ENCODE peak calls at places on chromosome 14, in seven cellular contexts. One of them, this sample, is unnamed.

GRCh38 chr14:21106506-21107359 is 5.9 kb downstream of the TMEM253 start:
- DNase-seq in CD8-positive, alpha-beta T cell: peak; percentile 72
- DNase-seq in Caco-2: peak; percentile 81
- DNase-seq in RWPE1: peak; percentile 57
- DNase-seq in colonic mucosa: peak; percentile 91
- DNase-seq in lower lobe of right lung: peak; percentile 84
- DNase-seq in fibroblast of the aortic adventitia: peak; percentile 77
- DNase-seq in this sample: peak; percentile 84

GRCh38 chr14:101634453-101635237 is 73.3 kb downstream of the DIO3 start:
- DNase-seq in CD8-positive, alpha-beta T cell: no peak
- DNase-seq in Caco-2: no peak
- DNase-seq in RWPE1: no peak
- DNase-seq in colonic mucosa: no peak
- DNase-seq in lower lobe of right lung: no peak
- DNase-seq in fibroblast of the aortic adventitia: no peak
- DNase-seq in this sample: no peak

GRCh38 chr14:48936352-48936751 is 649.8 kb downstream of the RPS29 start:
- DNase-seq in CD8-positive, alpha-beta T cell: no peak
- DNase-seq in Caco-2: no peak
- DNase-seq in RWPE1: peak; percentile 3
- DNase-seq in colonic mucosa: no peak
- DNase-seq in lower lobe of right lung: no peak
- DNase-seq in fibroblast of the aortic adventitia: no peak
- DNase-seq in this sample: no peak

GRCh38 chr14:51094901-51095853 is at the start of gene TRIM9:
- DNase-seq in CD8-positive, alpha-beta T cell: peak; percentile 79
- DNase-seq in Caco-2: peak; percentile 99
- DNase-seq in RWPE1: peak; percentile 99
- DNase-seq in colonic mucosa: peak; percentile 94
- DNase-seq in lower lobe of right lung: peak; percentile 93
- DNase-seq in fibroblast of the aortic adventitia: peak; percentile 87
- DNase-seq in this sample: peak; percentile 97

GRCh38 chr14:56133547-56133946 is 15.3 kb downstream of the PELI2 start:
- DNase-seq in CD8-positive, alpha-beta T cell: no peak
- DNase-seq in Caco-2: no peak
- DNase-seq in RWPE1: no peak
- DNase-seq in colonic mucosa: no peak
- DNase-seq in lower lobe of right lung: no peak
- DNase-seq in fibroblast of the aortic adventitia: no peak
- DNase-seq in this sample: no peak

GRCh38 chr14:66009104-66009503 is 477.1 kb upstream of the CCDC196 start:
- DNase-seq in CD8-positive, alpha-beta T cell: no peak
- DNase-seq in Caco-2: no peak
- DNase-seq in RWPE1: peak; percentile 54
- DNase-seq in colonic mucosa: no peak
- DNase-seq in lower lobe of right lung: no peak
- DNase-seq in fibroblast of the aortic adventitia: peak; percentile 99
- DNase-seq in this sample: no peak

GRCh38 chr14:22838631-22839041 is 2.3 kb downstream of the MMP14 start:
- DNase-seq in CD8-positive, alpha-beta T cell: no peak
- DNase-seq in Caco-2: no peak
- DNase-seq in RWPE1: no peak
- DNase-seq in colonic mucosa: no peak
- DNase-seq in lower lobe of right lung: peak; percentile 46
- DNase-seq in fibroblast of the aortic adventitia: peak; percentile 65
- DNase-seq in this sample: no peak

GRCh38 chr14:85622986-85623385 is 93.0 kb downstream of the FLRT2 start:
- DNase-seq in CD8-positive, alpha-beta T cell: no peak
- DNase-seq in Caco-2: no peak
- DNase-seq in RWPE1: no peak
- DNase-seq in colonic mucosa: no peak
- DNase-seq in lower lobe of right lung: no peak
- DNase-seq in fibroblast of the aortic adventitia: no peak
- DNase-seq in this sample: no peak

GRCh38 chr14:104112609-104113571 is 25.5 kb upstream of the KIF26A start:
- DNase-seq in CD8-positive, alpha-beta T cell: no peak
- DNase-seq in Caco-2: peak; percentile 26
- DNase-seq in RWPE1: no peak
- DNase-seq in colonic mucosa: peak; percentile 17
- DNase-seq in lower lobe of right lung: no peak
- DNase-seq in fibroblast of the aortic adventitia: no peak
- DNase-seq in this sample: peak; percentile 0

GRCh38 chr14:102094101-102094500 is 7.3 kb upstream of the HSP90AA1 start:
- DNase-seq in CD8-positive, alpha-beta T cell: no peak
- DNase-seq in Caco-2: no peak
- DNase-seq in RWPE1: no peak
- DNase-seq in colonic mucosa: no peak
- DNase-seq in lower lobe of right lung: no peak
- DNase-seq in fibroblast of the aortic adventitia: peak; percentile 15
- DNase-seq in this sample: no peak

GRCh38 chr14:94342334-94342934 is 19.3 kb upstream of the SERPINA6 start:
- DNase-seq in CD8-positive, alpha-beta T cell: no peak
- DNase-seq in Caco-2: no peak
- DNase-seq in RWPE1: peak; percentile 95
- DNase-seq in colonic mucosa: peak; percentile 94
- DNase-seq in lower lobe of right lung: peak; percentile 80
- DNase-seq in fibroblast of the aortic adventitia: peak; percentile 100
- DNase-seq in this sample: peak; percentile 88

GRCh38 chr14:90450667-90451066 is 53.8 kb downstream of the CALM1 start:
- DNase-seq in CD8-positive, alpha-beta T cell: no peak
- DNase-seq in Caco-2: no peak
- DNase-seq in RWPE1: no peak
- DNase-seq in colonic mucosa: no peak
- DNase-seq in lower lobe of right lung: no peak
- DNase-seq in fibroblast of the aortic adventitia: no peak
- DNase-seq in this sample: no peak

GRCh38 chr14:72443991-72444431 is 449.9 kb downstream of the DPF3 start:
- DNase-seq in CD8-positive, alpha-beta T cell: peak; percentile 17
- DNase-seq in Caco-2: no peak
- DNase-seq in RWPE1: no peak
- DNase-seq in colonic mucosa: no peak
- DNase-seq in lower lobe of right lung: no peak
- DNase-seq in fibroblast of the aortic adventitia: no peak
- DNase-seq in this sample: no peak

GRCh38 chr14:37150414-37150813 is 22.0 kb downstream of the SLC25A21 start:
- DNase-seq in CD8-positive, alpha-beta T cell: no peak
- DNase-seq in Caco-2: no peak
- DNase-seq in RWPE1: peak; percentile 50
- DNase-seq in colonic mucosa: no peak
- DNase-seq in lower lobe of right lung: no peak
- DNase-seq in fibroblast of the aortic adventitia: peak; percentile 69
- DNase-seq in this sample: peak; percentile 15

GRCh38 chr14:61561657-61562276 is 133.5 kb upstream of the HIF1A start:
- DNase-seq in CD8-positive, alpha-beta T cell: no peak
- DNase-seq in Caco-2: peak; percentile 76
- DNase-seq in RWPE1: peak; percentile 84
- DNase-seq in colonic mucosa: peak; percentile 81
- DNase-seq in lower lobe of right lung: peak; percentile 66
- DNase-seq in fibroblast of the aortic adventitia: peak; percentile 99
- DNase-seq in this sample: peak; percentile 78

GRCh38 chr14:80278293-80279037 is 67.2 kb upstream of the DIO2 start:
- DNase-seq in CD8-positive, alpha-beta T cell: no peak
- DNase-seq in Caco-2: no peak
- DNase-seq in RWPE1: no peak
- DNase-seq in colonic mucosa: no peak
- DNase-seq in lower lobe of right lung: no peak
- DNase-seq in fibroblast of the aortic adventitia: peak; percentile 89
- DNase-seq in this sample: no peak

GRCh38 chr14:104936361-104937155 is 11.9 kb downstream of the PLD4 start:
- DNase-seq in CD8-positive, alpha-beta T cell: no peak
- DNase-seq in Caco-2: no peak
- DNase-seq in RWPE1: no peak
- DNase-seq in colonic mucosa: no peak
- DNase-seq in lower lobe of right lung: no peak
- DNase-seq in fibroblast of the aortic adventitia: no peak
- DNase-seq in this sample: no peak

GRCh38 chr14:54329082-54329695 is 67.6 kb upstream of the CDKN3 start:
- DNase-seq in CD8-positive, alpha-beta T cell: no peak
- DNase-seq in Caco-2: peak; percentile 53
- DNase-seq in RWPE1: peak; percentile 63
- DNase-seq in colonic mucosa: peak; percentile 41
- DNase-seq in lower lobe of right lung: no peak
- DNase-seq in fibroblast of the aortic adventitia: peak; percentile 77
- DNase-seq in this sample: peak; percentile 50

DNA sequence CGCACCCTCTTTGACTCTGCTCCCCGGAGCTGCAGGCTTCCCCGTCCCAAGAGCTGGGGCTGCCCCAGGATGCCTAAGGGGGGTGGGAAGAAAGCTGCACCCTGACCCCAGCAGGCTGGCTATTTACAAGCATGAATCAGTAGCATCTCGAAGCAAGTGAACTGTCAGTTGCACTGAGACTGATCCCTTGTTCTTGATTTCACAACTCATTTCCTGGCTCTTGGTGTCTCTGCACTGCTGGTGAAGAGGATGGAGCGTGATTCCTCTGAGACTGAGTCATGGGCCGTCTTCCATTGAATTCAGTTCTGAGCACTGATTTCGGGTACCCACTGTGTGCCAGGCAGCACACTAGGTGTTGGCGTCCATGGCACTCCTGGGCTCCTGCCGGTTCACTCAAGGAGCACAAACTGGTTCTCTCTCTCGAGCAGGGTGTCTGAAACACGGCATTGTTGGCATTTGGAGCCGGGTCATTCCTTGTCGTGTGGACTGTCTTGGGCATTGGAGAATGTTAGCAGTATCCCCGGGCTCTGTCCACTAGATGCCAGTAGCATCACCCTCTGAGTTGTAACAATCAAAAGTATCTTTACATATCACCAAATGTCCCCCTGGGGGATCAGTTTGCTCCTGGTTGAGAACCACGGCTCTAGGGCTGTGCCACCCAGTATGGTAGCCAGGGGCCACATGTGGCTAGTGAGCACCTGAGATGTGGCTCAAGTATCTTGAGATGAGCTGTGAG is 86.9 kb downstream of the RIN3 start:
- DNase-seq in CD8-positive, alpha-beta T cell: no peak
- DNase-seq in Caco-2: no peak
- DNase-seq in RWPE1: peak; percentile 64
- DNase-seq in colonic mucosa: no peak
- DNase-seq in lower lobe of right lung: no peak
- DNase-seq in fibroblast of the aortic adventitia: peak; percentile 58
- DNase-seq in this sample: no peak
- TF ChIP-seq CTCF in CD8-positive, alpha-beta T cell: no peak
- TF ChIP-seq CTCF in Caco-2: no peak
- TF ChIP-seq CTCF in RWPE1: no peak
- TF ChIP-seq CTCF in colonic mucosa: no peak
- TF ChIP-seq CTCF in lower lobe of right lung: no peak
- TF ChIP-seq CTCF in fibroblast of the aortic adventitia: no peak
- TF ChIP-seq CTCF in this sample: no peak

DNA sequence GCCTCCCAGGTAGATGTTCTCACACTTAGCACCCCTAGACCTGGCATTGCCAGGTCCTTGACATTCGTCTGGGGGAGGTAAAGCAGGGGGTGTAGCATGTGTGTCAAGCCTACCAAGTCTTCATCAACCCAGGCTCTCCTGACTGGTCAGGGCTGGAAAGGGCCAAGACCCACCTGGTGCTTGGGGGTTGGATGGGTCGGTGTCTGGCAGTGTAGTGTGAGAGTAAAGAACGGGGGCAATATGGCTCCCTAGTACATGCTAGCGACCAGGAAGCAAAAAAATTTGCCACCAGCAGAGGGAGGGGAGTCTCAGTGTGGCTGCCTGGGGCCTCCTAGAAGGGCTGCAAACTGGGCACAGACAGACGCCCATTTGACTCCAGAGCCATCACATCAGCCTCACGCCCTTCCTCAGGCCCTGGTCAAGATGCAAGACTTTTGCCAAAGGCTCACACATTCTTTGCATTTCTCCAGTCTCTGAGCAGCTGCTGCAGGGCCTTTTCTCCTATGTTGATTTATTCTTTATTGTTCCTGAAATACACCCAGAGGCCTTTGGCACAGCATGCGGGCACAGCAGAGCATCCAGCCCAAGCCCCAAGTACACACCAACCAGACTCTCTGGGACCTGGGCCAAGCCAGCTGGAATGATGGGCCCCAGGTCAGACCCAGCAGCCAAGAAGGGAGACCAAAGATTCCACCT is 38.3 kb upstream of the PNMA1 start:
- DNase-seq in CD8-positive, alpha-beta T cell: no peak
- DNase-seq in Caco-2: no peak
- DNase-seq in RWPE1: no peak
- DNase-seq in colonic mucosa: peak; percentile 81
- DNase-seq in lower lobe of right lung: no peak
- DNase-seq in fibroblast of the aortic adventitia: peak; percentile 89
- DNase-seq in this sample: peak; percentile 48
- TF ChIP-seq CTCF in CD8-positive, alpha-beta T cell: peak; percentile 59
- TF ChIP-seq CTCF in Caco-2: peak; percentile 25
- TF ChIP-seq CTCF in RWPE1: no peak
- TF ChIP-seq CTCF in colonic mucosa: no peak
- TF ChIP-seq CTCF in lower lobe of right lung: no peak
- TF ChIP-seq CTCF in fibroblast of the aortic adventitia: peak; percentile 45
- TF ChIP-seq CTCF in this sample: no peak

DNA sequence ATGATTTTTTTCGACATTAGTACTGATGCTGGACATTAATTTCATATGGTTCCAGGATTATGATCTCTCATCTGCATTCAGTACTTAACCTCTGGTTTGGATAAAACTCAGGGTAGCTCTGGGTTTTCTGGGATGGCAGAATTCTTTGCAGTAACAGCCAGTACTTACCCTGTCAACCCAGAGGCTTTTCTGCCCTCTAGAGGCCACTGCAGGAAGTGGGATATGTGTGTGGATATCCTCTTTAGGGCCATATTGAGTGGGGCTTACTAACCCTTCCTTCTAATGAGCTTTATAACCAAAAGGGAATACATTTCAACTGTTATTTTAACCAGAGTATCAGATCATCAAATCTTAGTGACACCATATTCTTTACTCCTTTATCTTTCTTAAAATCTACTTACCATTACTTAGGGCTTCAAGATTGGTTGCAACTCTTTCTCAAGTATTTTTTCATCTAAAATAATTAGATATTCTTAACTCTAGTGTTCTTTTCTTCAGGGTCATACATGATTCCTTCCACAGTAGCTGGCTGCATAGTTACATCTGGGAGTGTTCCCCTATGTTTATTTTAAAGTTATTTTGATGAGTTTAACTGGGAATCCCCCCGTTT is 488.0 kb upstream of the STXBP6 start:
- DNase-seq in CD8-positive, alpha-beta T cell: no peak
- DNase-seq in Caco-2: peak; percentile 71
- DNase-seq in RWPE1: no peak
- DNase-seq in colonic mucosa: peak; percentile 52
- DNase-seq in lower lobe of right lung: no peak
- DNase-seq in fibroblast of the aortic adventitia: no peak
- DNase-seq in this sample: no peak
- TF ChIP-seq CTCF in CD8-positive, alpha-beta T cell: no peak
- TF ChIP-seq CTCF in Caco-2: peak; percentile 87
- TF ChIP-seq CTCF in RWPE1: peak; percentile 36
- TF ChIP-seq CTCF in colonic mucosa: peak; percentile 38
- TF ChIP-seq CTCF in lower lobe of right lung: peak; percentile 45
- TF ChIP-seq CTCF in fibroblast of the aortic adventitia: no peak
- TF ChIP-seq CTCF in this sample: no peak

DNA sequence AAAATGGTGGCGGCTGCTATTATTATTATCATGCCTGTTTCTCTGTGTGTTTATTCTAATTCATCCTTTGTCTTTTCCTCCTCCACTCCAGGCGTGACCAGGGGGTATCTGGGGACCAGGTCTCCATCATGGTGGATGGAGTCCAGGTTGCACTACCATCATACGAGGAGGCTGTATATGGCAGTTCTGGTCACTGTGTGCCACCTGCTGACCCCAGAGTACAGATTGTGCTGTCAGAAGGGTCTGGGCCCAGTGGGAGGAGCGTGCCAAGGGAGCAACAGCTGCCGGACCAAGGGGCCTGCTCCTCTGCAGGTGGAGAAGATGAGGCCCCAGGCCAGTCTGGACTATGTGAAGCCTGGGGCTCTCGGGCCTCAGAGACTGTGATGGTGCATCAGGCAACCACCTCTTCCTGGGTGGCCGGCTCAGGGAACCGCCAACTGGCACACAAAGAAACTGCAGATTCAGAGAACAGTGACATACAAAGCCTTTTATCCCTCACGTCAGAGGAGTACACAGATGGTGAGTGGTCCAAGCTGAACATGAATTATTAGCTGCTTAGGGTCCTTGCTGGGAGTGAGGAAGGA is 58.3 kb upstream of the SRSF5 start:
- DNase-seq in CD8-positive, alpha-beta T cell: no peak
- DNase-seq in Caco-2: peak; percentile 53
- DNase-seq in RWPE1: no peak
- DNase-seq in colonic mucosa: no peak
- DNase-seq in lower lobe of right lung: no peak
- DNase-seq in fibroblast of the aortic adventitia: no peak
- DNase-seq in this sample: peak; percentile 50
- TF ChIP-seq CTCF in CD8-positive, alpha-beta T cell: no peak
- TF ChIP-seq CTCF in Caco-2: peak; percentile 44
- TF ChIP-seq CTCF in RWPE1: no peak
- TF ChIP-seq CTCF in colonic mucosa: no peak
- TF ChIP-seq CTCF in lower lobe of right lung: no peak
- TF ChIP-seq CTCF in fibroblast of the aortic adventitia: peak; percentile 18
- TF ChIP-seq CTCF in this sample: peak; percentile 26

This sample was measured in Calu3.